ENCODE peak calls at places on chromosomes 1 and 21, in five cellular contexts. A, X, U, G and N are unnamed samples.

GRCh38 chr21:45848352-45848751 is 133.2 kb upstream of the COL6A1 start:
- DNase-seq in U (no peak), X (no peak), A (no peak), G (peak), N (no peak)

GRCh38 chr1:38733761-38734160 is 125.8 kb downstream of the RRAGC start:
- DNase-seq in X (no peak), G (no peak), U (no peak), A (no peak), N (no peak)

GRCh38 chr21:19832551-19832950 is 1165.7 kb upstream of the NCAM2 start:
- DNase-seq in A (no peak), U (no peak), X (no peak), G (no peak), N (no peak)

GRCh38 chr1:229006121-229006870 is 264.6 kb upstream of the RAB4A start:
- DNase-seq in A (no peak), X (peak), G (no peak), U (no peak), N (no peak)

GRCh38 chr1:56376188-56376984 is 203.0 kb downstream of the PLPP3 start:
- DNase-seq in X (peak), A (no peak), U (no peak), G (no peak), N (no peak)

GRCh38 chr1:156420209-156421061 is 51.4 kb downstream of the RHBG start:
- DNase-seq in A (no peak), U (no peak), X (peak), G (no peak), N (no peak)

GRCh38 chr1:204791453-204792366 is 79.0 kb upstream of the NFASC start:
- DNase-seq in U (no peak), A (no peak), X (peak), G (no peak), N (peak)

GRCh38 chr1:53070621-53071020 is 8.6 kb downstream of the PODN start:
- DNase-seq in A (peak), U (no peak), G (peak), X (no peak), N (no peak)

GRCh38 chr1:221708987-221709386 is 32.9 kb downstream of the DUSP10 start:
- DNase-seq in X (peak), A (no peak), G (no peak), U (peak), N (peak)

GRCh38 chr1:61295818-61296537 is 213.6 kb downstream of the NFIA start:
- DNase-seq in A (no peak), U (no peak), G (no peak), X (no peak), N (no peak)

GRCh38 chr1:50858761-50859160 is 101.3 kb downstream of the FAF1 start:
- DNase-seq in A (no peak), G (no peak), X (no peak), U (no peak), N (no peak)

GRCh38 chr1:198970919-198971318 is 332.1 kb downstream of the PTPRC start:
- DNase-seq in A (no peak), U (no peak), G (no peak), X (no peak), N (no peak)

GRCh38 chr1:8721681-8722324 is 95.6 kb downstream of the RERE start:
- DNase-seq in A (no peak), G (no peak), X (no peak), U (no peak), N (no peak)

GRCh38 chr21:37620401-37620800 is 253.8 kb downstream of the DYRK1A start:
- DNase-seq in A (no peak), G (no peak), U (no peak), X (no peak), N (no peak)

GRCh38 chr1:223180803-223181321 is 37.8 kb upstream of the TLR5 start:
- DNase-seq in U (peak), X (no peak), A (no peak), G (no peak), N (no peak)

GRCh38 chr1:213898684-213899083 is 89.1 kb upstream of the PROX1 start:
- DNase-seq in X (no peak), A (no peak), G (no peak), U (no peak), N (no peak)

GRCh38 chr1:51515982-51516638 is 3.0 kb downstream of the EPS15 start:
- DNase-seq in U (no peak), G (no peak), A (no peak), X (no peak), N (no peak)

GRCh38 chr1:40362699-40363098 is 10.8 kb upstream of the SMAP2 start:
- DNase-seq in G (no peak), U (no peak), A (no peak), X (no peak), N (peak)

GRCh38 chr21:33993286-33994231 is 78.0 kb upstream of the ATP5PO start:
- DNase-seq in U (peak), A (no peak), X (no peak), G (no peak), N (no peak)

GRCh38 chr21:26826801-26827200 is 18.4 kb downstream of the ADAMTS1 start:
- DNase-seq in G (no peak), U (no peak), A (no peak), X (no peak), N (no peak)

GRCh38 chr21:33940846-33941245 is 25.2 kb upstream of the ATP5PO start:
- DNase-seq in X (peak), G (no peak), U (no peak), A (no peak), N (peak)

GRCh38 chr1:99728494-99729235 is 37.8 kb downstream of the FRRS1 start:
- DNase-seq in A (no peak), X (peak), U (no peak), G (no peak), N (peak)

GRCh38 chr1:25017436-25018109 is 87.5 kb upstream of the RUNX3 start:
- DNase-seq in U (no peak), X (no peak), G (no peak), A (no peak), N (no peak)

GRCh38 chr1:53365405-53366063 is 37.7 kb upstream of the LRP8 start:
- DNase-seq in X (no peak), A (peak), G (peak), U (no peak), N (no peak)

GRCh38 chr21:21102874-21103273 is 104.7 kb downstream of the NCAM2 start:
- DNase-seq in G (no peak), X (no peak), U (no peak), A (no peak), N (no peak)

GRCh38 chr1:208243522-208243850 is 698 bp downstream of the PLXNA2 start:
- DNase-seq in U (no peak), G (no peak), A (no peak), X (peak), N (no peak)

GRCh38 chr1:6465461-6466005 is 440 bp downstream of the TNFRSF25 start:
- DNase-seq in A (no peak), X (peak), U (no peak), G (no peak), N (no peak)

GRCh38 chr1:111334169-111334568 is 43.5 kb downstream of the CHIA start:
- DNase-seq in G (no peak), X (peak), U (no peak), A (no peak), N (peak)

GRCh38 chr1:217528271-217528670 is 102.6 kb downstream of the GPATCH2 start:
- DNase-seq in U (no peak), X (no peak), A (no peak), G (no peak), N (no peak)

GRCh38 chr1:22794691-22795090 is 84.1 kb downstream of the EPHB2 start:
- DNase-seq in U (no peak), A (no peak), X (peak), G (no peak), N (no peak)

GRCh38 chr1:159089184-159089791 is 12.7 kb upstream of the AIM2 start:
- DNase-seq in U (no peak), A (no peak), G (no peak), X (peak), N (no peak)

GRCh38 chr1:31423418-31423947 is 10.5 kb downstream of the SERINC2 start:
- DNase-seq in X (no peak), G (no peak), A (no peak), U (no peak), N (no peak)

GRCh38 chr1:43979261-43979527 is 184 bp downstream of the B4GALT2 start:
- DNase-seq in A (no peak), X (no peak), G (no peak), U (no peak), N (no peak)